ENCODE peak calls at places on chromosomes 5 and 9, in eight cellular contexts. One of them, this sample, is unnamed. For H3K27me3 and H3K36me3, the result is how much of the 10 kb centered on the place peaks cover.

GRCh38 chr9:114789006-114789405 is 16.8 kb downstream of the TNFSF15 start:
- DNase-seq in body of pancreas: no peak
- DNase-seq in esophagus squamous epithelium: no peak
- DNase-seq in heart right ventricle: no peak
- DNase-seq in heart left ventricle: no peak
- DNase-seq in brain microvascular endothelial cell: no peak
- DNase-seq in cardiac muscle cell: no peak
- DNase-seq in SK-N-SH: no peak
- DNase-seq in this sample: no peak

GRCh38 chr5:68224561-68225187 is 9.1 kb downstream of the PIK3R1 start:
- DNase-seq in body of pancreas: no peak
- DNase-seq in esophagus squamous epithelium: no peak
- DNase-seq in heart right ventricle: no peak
- DNase-seq in heart left ventricle: no peak
- DNase-seq in brain microvascular endothelial cell: no peak
- DNase-seq in cardiac muscle cell: peak
- DNase-seq in SK-N-SH: no peak
- DNase-seq in this sample: no peak

GRCh38 chr5:128111818-128112448 is 28.4 kb downstream of the SLC12A2 start:
- DNase-seq in body of pancreas: no peak
- DNase-seq in esophagus squamous epithelium: no peak
- DNase-seq in heart right ventricle: no peak
- DNase-seq in heart left ventricle: no peak
- DNase-seq in brain microvascular endothelial cell: peak
- DNase-seq in cardiac muscle cell: peak
- DNase-seq in SK-N-SH: no peak
- DNase-seq in this sample: no peak

GRCh38 chr9:35272989-35273388 is 111.2 kb downstream of the UNC13B start:
- DNase-seq in body of pancreas: no peak
- DNase-seq in esophagus squamous epithelium: no peak
- DNase-seq in heart right ventricle: no peak
- DNase-seq in heart left ventricle: no peak
- DNase-seq in brain microvascular endothelial cell: peak
- DNase-seq in cardiac muscle cell: no peak
- DNase-seq in SK-N-SH: no peak
- DNase-seq in this sample: no peak

GRCh38 chr5:400282-401215 is 42.4 kb upstream of the EXOC3 start:
- DNase-seq in body of pancreas: no peak
- DNase-seq in esophagus squamous epithelium: no peak
- DNase-seq in heart right ventricle: no peak
- DNase-seq in heart left ventricle: no peak
- DNase-seq in brain microvascular endothelial cell: no peak
- DNase-seq in cardiac muscle cell: no peak
- DNase-seq in SK-N-SH: peak
- DNase-seq in this sample: no peak

GRCh38 chr5:41788800-41789395 is 81.3 kb downstream of the OXCT1 start:
- DNase-seq in body of pancreas: no peak
- DNase-seq in esophagus squamous epithelium: no peak
- DNase-seq in heart right ventricle: no peak
- DNase-seq in heart left ventricle: no peak
- DNase-seq in brain microvascular endothelial cell: peak
- DNase-seq in cardiac muscle cell: peak
- DNase-seq in SK-N-SH: no peak
- DNase-seq in this sample: no peak

GRCh38 chr5:158820891-158821290 is 278.8 kb downstream of the EBF1 start:
- DNase-seq in body of pancreas: no peak
- DNase-seq in esophagus squamous epithelium: no peak
- DNase-seq in heart right ventricle: no peak
- DNase-seq in heart left ventricle: no peak
- DNase-seq in brain microvascular endothelial cell: no peak
- DNase-seq in cardiac muscle cell: no peak
- DNase-seq in SK-N-SH: no peak
- DNase-seq in this sample: no peak

GRCh38 chr9:127545196-127546124 is 66.6 kb upstream of the STXBP1 start:
- DNase-seq in body of pancreas: peak
- DNase-seq in esophagus squamous epithelium: no peak
- DNase-seq in heart right ventricle: no peak
- DNase-seq in heart left ventricle: peak
- DNase-seq in brain microvascular endothelial cell: no peak
- DNase-seq in cardiac muscle cell: peak
- DNase-seq in SK-N-SH: no peak
- DNase-seq in this sample: no peak

GRCh38 chr9:72454871-72455471 is 66.4 kb upstream of the TMC1 start:
- DNase-seq in body of pancreas: no peak
- DNase-seq in esophagus squamous epithelium: no peak
- DNase-seq in heart right ventricle: no peak
- DNase-seq in heart left ventricle: no peak
- DNase-seq in brain microvascular endothelial cell: no peak
- DNase-seq in cardiac muscle cell: peak
- DNase-seq in SK-N-SH: no peak
- DNase-seq in this sample: no peak

GRCh38 chr5:146906803-146907202 is 28.2 kb upstream of the PPP2R2B start:
- DNase-seq in body of pancreas: no peak
- DNase-seq in esophagus squamous epithelium: no peak
- DNase-seq in heart right ventricle: no peak
- DNase-seq in heart left ventricle: no peak
- DNase-seq in brain microvascular endothelial cell: no peak
- DNase-seq in cardiac muscle cell: peak
- DNase-seq in SK-N-SH: no peak
- DNase-seq in this sample: peak

GRCh38 chr9:89956331-89956730 is 351.5 kb downstream of the GADD45G start:
- DNase-seq in body of pancreas: no peak
- DNase-seq in esophagus squamous epithelium: no peak
- DNase-seq in heart right ventricle: no peak
- DNase-seq in heart left ventricle: no peak
- DNase-seq in brain microvascular endothelial cell: no peak
- DNase-seq in cardiac muscle cell: no peak
- DNase-seq in SK-N-SH: no peak
- DNase-seq in this sample: no peak

GRCh38 chr5:128349044-128349629 is 188.9 kb downstream of the FBN2 start:
- DNase-seq in body of pancreas: peak
- DNase-seq in esophagus squamous epithelium: no peak
- DNase-seq in heart right ventricle: no peak
- DNase-seq in heart left ventricle: peak
- DNase-seq in brain microvascular endothelial cell: no peak
- DNase-seq in cardiac muscle cell: no peak
- DNase-seq in SK-N-SH: no peak
- DNase-seq in this sample: no peak

GRCh38 chr5:80964491-80964890 is 4.3 kb downstream of the RASGRF2 start:
- DNase-seq in body of pancreas: no peak
- DNase-seq in esophagus squamous epithelium: no peak
- DNase-seq in heart right ventricle: no peak
- DNase-seq in heart left ventricle: no peak
- DNase-seq in brain microvascular endothelial cell: no peak
- DNase-seq in cardiac muscle cell: no peak
- DNase-seq in SK-N-SH: no peak
- DNase-seq in this sample: no peak

GRCh38 chr5:54551906-54552305 is 34.3 kb downstream of the SNX18 start:
- DNase-seq in body of pancreas: no peak
- DNase-seq in esophagus squamous epithelium: no peak
- DNase-seq in heart right ventricle: no peak
- DNase-seq in heart left ventricle: no peak
- DNase-seq in brain microvascular endothelial cell: no peak
- DNase-seq in cardiac muscle cell: no peak
- DNase-seq in SK-N-SH: no peak
- DNase-seq in this sample: no peak

GRCh38 chr9:81361311-81361710 is 328.0 kb downstream of the TLE1 start:
- DNase-seq in body of pancreas: no peak
- DNase-seq in esophagus squamous epithelium: no peak
- DNase-seq in heart right ventricle: no peak
- DNase-seq in heart left ventricle: no peak
- DNase-seq in brain microvascular endothelial cell: no peak
- DNase-seq in cardiac muscle cell: no peak
- DNase-seq in SK-N-SH: no peak
- DNase-seq in this sample: no peak

GRCh38 chr5:154287136-154287535 is 96.6 kb downstream of the GALNT10 start:
- DNase-seq in body of pancreas: no peak
- DNase-seq in esophagus squamous epithelium: no peak
- DNase-seq in heart right ventricle: no peak
- DNase-seq in heart left ventricle: peak
- DNase-seq in brain microvascular endothelial cell: peak
- DNase-seq in cardiac muscle cell: peak
- DNase-seq in SK-N-SH: no peak
- DNase-seq in this sample: no peak

GRCh38 chr9:27440888-27441740 is 83.0 kb upstream of the IFNK start:
- DNase-seq in body of pancreas: no peak
- DNase-seq in esophagus squamous epithelium: no peak
- DNase-seq in heart right ventricle: no peak
- DNase-seq in heart left ventricle: no peak
- DNase-seq in brain microvascular endothelial cell: peak
- DNase-seq in cardiac muscle cell: no peak
- DNase-seq in SK-N-SH: no peak
- DNase-seq in this sample: no peak

GRCh38 chr5:9932770-9933169 is 302.6 kb upstream of the TAS2R1 start:
- DNase-seq in body of pancreas: no peak
- DNase-seq in esophagus squamous epithelium: no peak
- DNase-seq in heart right ventricle: no peak
- DNase-seq in heart left ventricle: no peak
- DNase-seq in brain microvascular endothelial cell: peak
- DNase-seq in cardiac muscle cell: peak
- DNase-seq in SK-N-SH: peak
- DNase-seq in this sample: peak

GRCh38 chr9:131837316-131837715 is 97.4 kb upstream of the RAPGEF1 start:
- DNase-seq in body of pancreas: peak
- DNase-seq in esophagus squamous epithelium: no peak
- DNase-seq in heart right ventricle: peak
- DNase-seq in heart left ventricle: peak
- DNase-seq in brain microvascular endothelial cell: no peak
- DNase-seq in cardiac muscle cell: peak
- DNase-seq in SK-N-SH: peak
- DNase-seq in this sample: peak
- H3K27me3 ChIP-seq in body of pancreas: under half
- H3K27me3 ChIP-seq in esophagus squamous epithelium: under half
- H3K27me3 ChIP-seq in heart right ventricle: under half
- H3K27me3 ChIP-seq in heart left ventricle: under half
- H3K27me3 ChIP-seq in brain microvascular endothelial cell: under half
- H3K27me3 ChIP-seq in cardiac muscle cell: under half
- H3K27me3 ChIP-seq in SK-N-SH: under half
- H3K27me3 ChIP-seq in this sample: under half

GRCh38 chr9:92720209-92720765 is 44.3 kb downstream of the BICD2 start:
- DNase-seq in body of pancreas: peak
- DNase-seq in esophagus squamous epithelium: no peak
- DNase-seq in heart right ventricle: no peak
- DNase-seq in heart left ventricle: no peak
- DNase-seq in brain microvascular endothelial cell: no peak
- DNase-seq in cardiac muscle cell: no peak
- DNase-seq in SK-N-SH: no peak
- DNase-seq in this sample: no peak
- H3K36me3 ChIP-seq in body of pancreas: under half
- H3K36me3 ChIP-seq in esophagus squamous epithelium: under half
- H3K36me3 ChIP-seq in heart right ventricle: under half
- H3K36me3 ChIP-seq in heart left ventricle: under half
- H3K36me3 ChIP-seq in brain microvascular endothelial cell: half or more
- H3K36me3 ChIP-seq in cardiac muscle cell: under half
- H3K36me3 ChIP-seq in SK-N-SH: under half
- H3K36me3 ChIP-seq in this sample: half or more

GRCh38 chr5:168299372-168299771 is 7.9 kb downstream of the WWC1 start:
- DNase-seq in body of pancreas: no peak
- DNase-seq in esophagus squamous epithelium: no peak
- DNase-seq in heart right ventricle: no peak
- DNase-seq in heart left ventricle: no peak
- DNase-seq in brain microvascular endothelial cell: no peak
- DNase-seq in cardiac muscle cell: no peak
- DNase-seq in SK-N-SH: no peak
- DNase-seq in this sample: no peak
- TF ChIP-seq CTCF in body of pancreas: no peak
- TF ChIP-seq CTCF in esophagus squamous epithelium: no peak
- TF ChIP-seq CTCF in heart right ventricle: no peak
- TF ChIP-seq CTCF in heart left ventricle: no peak
- TF ChIP-seq CTCF in brain microvascular endothelial cell: no peak
- TF ChIP-seq CTCF in cardiac muscle cell: no peak
- TF ChIP-seq CTCF in SK-N-SH: no peak
- TF ChIP-seq CTCF in this sample: no peak

GRCh38 chr9:117412006-117412715 is 2.7 kb downstream of the ASTN2 start:
- DNase-seq in body of pancreas: no peak
- DNase-seq in esophagus squamous epithelium: no peak
- DNase-seq in heart right ventricle: no peak
- DNase-seq in heart left ventricle: no peak
- DNase-seq in brain microvascular endothelial cell: no peak
- DNase-seq in cardiac muscle cell: no peak
- DNase-seq in SK-N-SH: peak
- DNase-seq in this sample: peak

GRCh38 chr9:117412841-117413240 is 2.0 kb downstream of the ASTN2 start:
- DNase-seq in body of pancreas: no peak
- DNase-seq in esophagus squamous epithelium: no peak
- DNase-seq in heart right ventricle: no peak
- DNase-seq in heart left ventricle: no peak
- DNase-seq in brain microvascular endothelial cell: no peak
- DNase-seq in cardiac muscle cell: no peak
- DNase-seq in SK-N-SH: peak
- DNase-seq in this sample: no peak

GRCh38 chr9:117414906-117415583 is at the start of gene ASTN2:
- DNase-seq in body of pancreas: no peak
- DNase-seq in esophagus squamous epithelium: no peak
- DNase-seq in heart right ventricle: peak
- DNase-seq in heart left ventricle: no peak
- DNase-seq in brain microvascular endothelial cell: no peak
- DNase-seq in cardiac muscle cell: peak
- DNase-seq in SK-N-SH: peak
- DNase-seq in this sample: peak

GRCh38 chr9:117414220-117414905 is 494 bp downstream of the ASTN2 start:
- DNase-seq in body of pancreas: peak
- DNase-seq in esophagus squamous epithelium: no peak
- DNase-seq in heart right ventricle: peak
- DNase-seq in heart left ventricle: no peak
- DNase-seq in brain microvascular endothelial cell: peak
- DNase-seq in cardiac muscle cell: peak
- DNase-seq in SK-N-SH: peak
- DNase-seq in this sample: peak

DNA sequence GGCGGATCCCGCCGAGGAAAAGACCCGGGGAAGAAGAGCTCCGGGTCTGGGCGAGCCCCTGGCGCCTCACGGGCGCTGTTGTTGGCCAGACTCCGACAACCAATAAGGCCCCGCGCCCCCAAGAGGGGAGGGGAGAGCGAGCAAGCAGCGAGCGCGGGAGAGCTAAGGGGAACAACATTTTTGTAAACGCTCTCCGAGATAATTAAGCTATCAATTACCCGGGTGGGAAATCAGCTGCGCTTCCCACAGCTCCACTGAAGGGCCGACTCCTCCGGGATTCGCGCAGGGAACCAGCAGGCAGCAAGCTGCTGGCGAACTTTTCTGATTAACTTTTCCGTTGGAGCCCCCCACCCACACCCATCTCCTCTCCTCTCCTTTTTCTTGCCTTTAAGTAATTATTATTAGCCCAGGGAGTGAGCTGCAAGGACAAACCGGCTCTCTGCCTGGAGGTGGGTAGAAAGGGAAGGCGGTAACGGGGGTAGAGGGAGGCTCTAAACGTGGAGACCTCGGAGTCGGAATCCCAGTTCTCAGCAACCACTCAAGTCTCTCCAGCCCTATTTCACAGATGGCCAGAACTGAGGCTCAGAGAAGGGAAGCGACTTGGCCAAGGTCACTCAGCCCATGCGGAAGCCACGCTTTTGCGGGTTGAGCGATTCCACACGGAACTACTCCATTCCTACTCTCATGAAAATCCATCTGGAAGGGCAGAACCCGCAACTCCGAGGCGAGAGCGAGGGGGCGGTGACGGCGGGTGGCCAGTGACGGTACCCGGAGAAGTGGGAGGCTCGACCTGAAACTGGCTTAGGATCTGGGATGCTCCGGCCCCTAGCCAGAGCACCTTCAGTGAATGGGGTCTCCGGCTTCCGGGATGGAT is 1.3 kb downstream of the ASTN2 start:
- DNase-seq in body of pancreas: no peak
- DNase-seq in esophagus squamous epithelium: no peak
- DNase-seq in heart right ventricle: no peak
- DNase-seq in heart left ventricle: no peak
- DNase-seq in brain microvascular endothelial cell: no peak
- DNase-seq in cardiac muscle cell: no peak
- DNase-seq in SK-N-SH: peak
- DNase-seq in this sample: peak
- H3K27me3 ChIP-seq in body of pancreas: under half
- H3K27me3 ChIP-seq in esophagus squamous epithelium: under half
- H3K27me3 ChIP-seq in heart right ventricle: half or more
- H3K27me3 ChIP-seq in heart left ventricle: half or more
- H3K27me3 ChIP-seq in brain microvascular endothelial cell: under half
- H3K27me3 ChIP-seq in cardiac muscle cell: half or more
- H3K27me3 ChIP-seq in SK-N-SH: under half
- H3K27me3 ChIP-seq in this sample: under half